ENCODE peak calls at places on chromosomes 5 and 9, in ten cellular contexts. One of them, this sample, is unnamed.

GRCh38 chr9:22156586-22156985 is 147.5 kb upstream of the CDKN2B start:
- DNase-seq in neural progenitor cell: no peak
- DNase-seq in GM10248: no peak
- DNase-seq in PC-3: no peak
- DNase-seq in H9: no peak
- DNase-seq in nephron progenitor cell: no peak
- DNase-seq in chondrocyte: no peak
- DNase-seq in pancreas: no peak
- DNase-seq in A673: no peak
- DNase-seq in foreskin fibroblast: no peak
- DNase-seq in this sample: no peak

GRCh38 chr9:118558891-118559290 is 810.3 kb downstream of the BRINP1 start:
- DNase-seq in neural progenitor cell: no peak
- DNase-seq in nephron progenitor cell: no peak
- DNase-seq in GM10248: no peak
- DNase-seq in PC-3: no peak
- DNase-seq in A673: no peak
- DNase-seq in pancreas: no peak
- DNase-seq in H9: no peak
- DNase-seq in chondrocyte: no peak
- DNase-seq in foreskin fibroblast: no peak
- DNase-seq in this sample: no peak

GRCh38 chr5:157990583-157991181 is 131.7 kb upstream of the CLINT1 start:
- DNase-seq in nephron progenitor cell: no peak
- DNase-seq in foreskin fibroblast: no peak
- DNase-seq in GM10248: no peak
- DNase-seq in A673: no peak
- DNase-seq in neural progenitor cell: no peak
- DNase-seq in pancreas: no peak
- DNase-seq in PC-3: no peak
- DNase-seq in H9: no peak
- DNase-seq in chondrocyte: no peak
- DNase-seq in this sample: no peak

GRCh38 chr5:52328220-52328619 is 459.5 kb upstream of the ITGA1 start:
- DNase-seq in GM10248: no peak
- DNase-seq in chondrocyte: no peak
- DNase-seq in PC-3: no peak
- DNase-seq in A673: no peak
- DNase-seq in foreskin fibroblast: no peak
- DNase-seq in neural progenitor cell: no peak
- DNase-seq in nephron progenitor cell: no peak
- DNase-seq in H9: no peak
- DNase-seq in pancreas: no peak
- DNase-seq in this sample: no peak

GRCh38 chr5:14869286-14870164 is 2.1 kb downstream of the ANKH start:
- DNase-seq in nephron progenitor cell: no peak
- DNase-seq in A673: no peak
- DNase-seq in neural progenitor cell: no peak
- DNase-seq in PC-3: peak; percentile 40
- DNase-seq in H9: no peak
- DNase-seq in foreskin fibroblast: no peak
- DNase-seq in pancreas: no peak
- DNase-seq in chondrocyte: no peak
- DNase-seq in GM10248: no peak
- DNase-seq in this sample: no peak

GRCh38 chr9:134969401-134969800 is 51.7 kb upstream of the FCN1 start:
- DNase-seq in PC-3: no peak
- DNase-seq in chondrocyte: peak; percentile 72
- DNase-seq in nephron progenitor cell: no peak
- DNase-seq in GM10248: no peak
- DNase-seq in H9: no peak
- DNase-seq in neural progenitor cell: no peak
- DNase-seq in A673: no peak
- DNase-seq in foreskin fibroblast: no peak
- DNase-seq in pancreas: no peak
- DNase-seq in this sample: peak; percentile 28

GRCh38 chr5:88838500-88838899 is 44.5 kb downstream of the MEF2C start:
- DNase-seq in neural progenitor cell: no peak
- DNase-seq in GM10248: no peak
- DNase-seq in PC-3: no peak
- DNase-seq in H9: no peak
- DNase-seq in chondrocyte: no peak
- DNase-seq in foreskin fibroblast: no peak
- DNase-seq in A673: no peak
- DNase-seq in pancreas: no peak
- DNase-seq in nephron progenitor cell: no peak
- DNase-seq in this sample: no peak

GRCh38 chr5:132466453-132467291 is 23.9 kb downstream of the IRF1 start:
- DNase-seq in pancreas: no peak
- DNase-seq in neural progenitor cell: no peak
- DNase-seq in A673: no peak
- DNase-seq in H9: no peak
- DNase-seq in chondrocyte: peak; percentile 81
- DNase-seq in foreskin fibroblast: no peak
- DNase-seq in PC-3: no peak
- DNase-seq in GM10248: peak; percentile 73
- DNase-seq in nephron progenitor cell: no peak
- DNase-seq in this sample: no peak

GRCh38 chr5:79255786-79256557 is 20.0 kb downstream of the JMY start:
- DNase-seq in nephron progenitor cell: peak; percentile 49
- DNase-seq in pancreas: no peak
- DNase-seq in GM10248: no peak
- DNase-seq in foreskin fibroblast: no peak
- DNase-seq in neural progenitor cell: peak; percentile 70
- DNase-seq in chondrocyte: no peak
- DNase-seq in PC-3: peak; percentile 63
- DNase-seq in H9: peak; percentile 85
- DNase-seq in A673: peak; percentile 66
- DNase-seq in this sample: peak; percentile 92
- TF ChIP-seq CTCF in nephron progenitor cell: peak; percentile 62
- TF ChIP-seq CTCF in pancreas: no peak
- TF ChIP-seq CTCF in GM10248: peak; percentile 50
- TF ChIP-seq CTCF in foreskin fibroblast: peak; percentile 75
- TF ChIP-seq CTCF in neural progenitor cell: peak; percentile 73
- TF ChIP-seq CTCF in chondrocyte: peak; percentile 75
- TF ChIP-seq CTCF in PC-3: peak; percentile 75
- TF ChIP-seq CTCF in H9: peak; percentile 85
- TF ChIP-seq CTCF in A673: peak; percentile 89
- TF ChIP-seq CTCF in this sample: peak; percentile 92

GRCh38 chr5:178435321-178436238 is 154.6 kb downstream of the COL23A1 start:
- DNase-seq in PC-3: no peak
- DNase-seq in nephron progenitor cell: no peak
- DNase-seq in chondrocyte: no peak
- DNase-seq in pancreas: no peak
- DNase-seq in A673: no peak
- DNase-seq in neural progenitor cell: no peak
- DNase-seq in H9: no peak
- DNase-seq in GM10248: no peak
- DNase-seq in foreskin fibroblast: no peak
- DNase-seq in this sample: peak; percentile 29

GRCh38 chr5:178438746-178439260 is 151.4 kb downstream of the COL23A1 start:
- DNase-seq in PC-3: no peak
- DNase-seq in H9: no peak
- DNase-seq in foreskin fibroblast: no peak
- DNase-seq in neural progenitor cell: no peak
- DNase-seq in GM10248: no peak
- DNase-seq in chondrocyte: no peak
- DNase-seq in nephron progenitor cell: no peak
- DNase-seq in pancreas: no peak
- DNase-seq in A673: no peak
- DNase-seq in this sample: peak; percentile 32

GRCh38 chr5:178436326-178436940 is 153.8 kb downstream of the COL23A1 start:
- DNase-seq in PC-3: no peak
- DNase-seq in neural progenitor cell: no peak
- DNase-seq in foreskin fibroblast: no peak
- DNase-seq in H9: no peak
- DNase-seq in GM10248: no peak
- DNase-seq in nephron progenitor cell: no peak
- DNase-seq in A673: no peak
- DNase-seq in chondrocyte: no peak
- DNase-seq in pancreas: no peak
- DNase-seq in this sample: peak; percentile 20

GRCh38 chr5:178439411-178440162 is 150.6 kb downstream of the COL23A1 start:
- DNase-seq in pancreas: no peak
- DNase-seq in neural progenitor cell: no peak
- DNase-seq in chondrocyte: no peak
- DNase-seq in foreskin fibroblast: no peak
- DNase-seq in GM10248: no peak
- DNase-seq in PC-3: no peak
- DNase-seq in nephron progenitor cell: no peak
- DNase-seq in A673: no peak
- DNase-seq in H9: no peak
- DNase-seq in this sample: no peak

DNA sequence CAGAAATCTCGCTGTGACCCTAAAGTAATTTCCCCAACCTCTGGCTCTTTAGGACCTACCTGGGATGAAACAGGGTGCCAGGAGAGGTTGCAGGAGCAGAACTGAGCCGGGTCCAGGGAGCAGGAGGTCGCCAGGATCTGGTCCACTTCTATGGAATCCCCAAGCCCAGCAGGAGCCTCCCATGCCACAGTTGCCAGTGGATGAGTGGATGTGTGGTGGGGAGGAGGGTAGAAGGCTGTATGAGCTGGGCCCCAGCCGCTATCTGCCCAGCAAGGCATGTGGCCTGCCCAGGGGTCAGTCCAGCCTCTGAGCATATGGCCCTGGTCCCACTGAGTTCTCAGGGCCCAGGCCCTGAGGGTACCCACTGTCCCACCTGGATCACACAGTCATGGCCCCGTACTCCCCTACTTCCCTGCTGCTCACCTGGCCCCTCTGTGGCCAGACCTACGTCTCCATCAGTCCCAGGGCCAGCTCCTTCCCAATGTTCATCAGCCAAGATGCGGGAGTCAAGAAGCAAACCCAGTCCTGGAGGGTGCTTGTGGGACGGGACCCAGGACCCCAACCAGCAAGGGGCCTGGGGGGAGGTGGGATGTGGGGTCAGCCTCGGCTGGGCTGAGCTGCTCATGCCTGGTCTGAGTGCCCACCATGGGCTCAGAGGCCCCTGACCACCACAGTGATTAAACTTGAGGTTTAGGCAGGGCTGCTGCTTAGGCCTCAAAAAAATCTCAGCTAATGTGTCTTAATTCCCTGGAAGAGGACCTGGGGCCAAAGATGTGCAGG is 152.7 kb downstream of the COL23A1 start:
- DNase-seq in chondrocyte: no peak
- DNase-seq in foreskin fibroblast: no peak
- DNase-seq in nephron progenitor cell: no peak
- DNase-seq in A673: no peak
- DNase-seq in neural progenitor cell: no peak
- DNase-seq in GM10248: no peak
- DNase-seq in pancreas: peak; percentile 3
- DNase-seq in H9: peak; percentile 19
- DNase-seq in PC-3: no peak
- DNase-seq in this sample: peak; percentile 31
- TF ChIP-seq CTCF in chondrocyte: no peak
- TF ChIP-seq CTCF in foreskin fibroblast: no peak
- TF ChIP-seq CTCF in nephron progenitor cell: no peak
- TF ChIP-seq CTCF in A673: no peak
- TF ChIP-seq CTCF in neural progenitor cell: no peak
- TF ChIP-seq CTCF in GM10248: no peak
- TF ChIP-seq CTCF in pancreas: no peak
- TF ChIP-seq CTCF in H9: no peak
- TF ChIP-seq CTCF in PC-3: no peak
- TF ChIP-seq CTCF in this sample: no peak

GRCh38 chr9:2242778-2243395 is 227.7 kb downstream of the SMARCA2 start:
- DNase-seq in nephron progenitor cell: no peak
- DNase-seq in PC-3: no peak
- DNase-seq in pancreas: no peak
- DNase-seq in H9: peak; percentile 39
- DNase-seq in GM10248: no peak
- DNase-seq in chondrocyte: no peak
- DNase-seq in foreskin fibroblast: no peak
- DNase-seq in A673: no peak
- DNase-seq in neural progenitor cell: peak; percentile 9
- DNase-seq in this sample: peak; percentile 63

GRCh38 chr9:2241461-2241874 is 226.3 kb downstream of the SMARCA2 start:
- DNase-seq in neural progenitor cell: peak; percentile 93
- DNase-seq in pancreas: peak; percentile 27
- DNase-seq in nephron progenitor cell: peak; percentile 64
- DNase-seq in GM10248: no peak
- DNase-seq in PC-3: no peak
- DNase-seq in H9: peak; percentile 92
- DNase-seq in A673: no peak
- DNase-seq in foreskin fibroblast: peak; percentile 71
- DNase-seq in chondrocyte: no peak
- DNase-seq in this sample: peak; percentile 94

GRCh38 chr9:2243666-2244555 is 228.8 kb downstream of the SMARCA2 start:
- DNase-seq in foreskin fibroblast: no peak
- DNase-seq in GM10248: no peak
- DNase-seq in pancreas: no peak
- DNase-seq in chondrocyte: no peak
- DNase-seq in A673: no peak
- DNase-seq in H9: no peak
- DNase-seq in PC-3: peak; percentile 36
- DNase-seq in nephron progenitor cell: no peak
- DNase-seq in neural progenitor cell: no peak
- DNase-seq in this sample: no peak

GRCh38 chr9:2241875-2242741 is 227.0 kb downstream of the SMARCA2 start:
- DNase-seq in PC-3: peak; percentile 71
- DNase-seq in GM10248: peak; percentile 75
- DNase-seq in foreskin fibroblast: peak; percentile 85
- DNase-seq in H9: peak; percentile 91
- DNase-seq in chondrocyte: peak; percentile 94
- DNase-seq in nephron progenitor cell: peak; percentile 88
- DNase-seq in A673: peak; percentile 93
- DNase-seq in neural progenitor cell: peak; percentile 94
- DNase-seq in pancreas: peak; percentile 78
- DNase-seq in this sample: peak; percentile 97
- TF ChIP-seq CTCF in PC-3: no peak
- TF ChIP-seq CTCF in GM10248: no peak
- TF ChIP-seq CTCF in foreskin fibroblast: no peak
- TF ChIP-seq CTCF in H9: peak; percentile 36
- TF ChIP-seq CTCF in chondrocyte: peak; percentile 60
- TF ChIP-seq CTCF in nephron progenitor cell: no peak
- TF ChIP-seq CTCF in A673: no peak
- TF ChIP-seq CTCF in neural progenitor cell: peak; percentile 11
- TF ChIP-seq CTCF in pancreas: no peak
- TF ChIP-seq CTCF in this sample: peak; percentile 46

DNA sequence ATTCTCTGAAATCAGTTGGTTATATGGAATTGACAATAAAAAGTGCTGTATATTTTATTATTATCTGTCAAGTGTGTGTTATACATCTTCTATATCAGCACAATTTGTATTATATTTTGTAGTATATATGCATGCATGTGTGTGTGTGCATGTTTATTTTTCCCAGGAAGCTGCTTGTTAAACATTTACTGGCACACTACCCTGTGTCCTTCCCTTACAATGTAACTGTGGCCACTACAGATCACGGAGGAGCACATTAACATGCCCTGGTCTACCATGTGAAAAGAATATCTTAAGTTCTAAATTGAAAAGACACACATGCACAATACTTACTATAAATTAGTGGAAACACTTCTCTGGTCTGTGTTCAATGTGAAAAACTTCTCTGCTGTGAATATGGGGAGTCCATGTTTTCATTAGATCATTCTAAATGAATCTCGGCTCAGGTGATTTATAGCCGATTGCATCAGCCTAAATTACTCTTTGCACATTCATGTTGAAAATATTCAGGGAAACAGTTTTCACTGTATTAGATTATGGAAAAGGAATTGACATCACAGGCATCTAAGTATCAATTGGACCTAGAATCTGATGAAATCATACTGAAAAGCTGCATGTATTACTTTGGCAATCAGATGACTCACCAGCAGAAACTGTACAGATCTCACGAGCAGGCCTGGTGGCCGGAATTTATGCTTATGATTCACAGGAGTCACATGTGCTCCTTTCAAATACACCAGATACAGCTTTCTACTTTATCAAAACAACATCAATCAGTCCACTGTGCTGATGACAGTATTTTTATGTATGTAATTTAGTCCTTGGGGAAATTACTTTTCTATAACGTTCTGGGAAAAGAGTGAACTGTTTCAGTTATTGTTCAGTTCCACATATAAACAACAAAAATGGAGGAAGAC is 39.4 kb downstream of the LURAP1L start:
- DNase-seq in chondrocyte: no peak
- DNase-seq in foreskin fibroblast: peak; percentile 98
- DNase-seq in pancreas: peak; percentile 60
- DNase-seq in A673: peak; percentile 89
- DNase-seq in H9: no peak
- DNase-seq in GM10248: no peak
- DNase-seq in neural progenitor cell: no peak
- DNase-seq in nephron progenitor cell: no peak
- DNase-seq in PC-3: peak; percentile 93
- DNase-seq in this sample: no peak
- TF ChIP-seq CTCF in chondrocyte: peak; percentile 76
- TF ChIP-seq CTCF in foreskin fibroblast: peak; percentile 24
- TF ChIP-seq CTCF in pancreas: peak; percentile 10
- TF ChIP-seq CTCF in A673: peak; percentile 27
- TF ChIP-seq CTCF in H9: no peak
- TF ChIP-seq CTCF in GM10248: no peak
- TF ChIP-seq CTCF in neural progenitor cell: no peak
- TF ChIP-seq CTCF in nephron progenitor cell: no peak
- TF ChIP-seq CTCF in PC-3: no peak
- TF ChIP-seq CTCF in this sample: no peak